ENCODE peak calls at places on chromosomes 12 and 14, in ten cellular contexts. H, G, A, C, W, D, L, K, S and E are unnamed samples.

GRCh38 chr12:89225401-89225800 is 126.9 kb downstream of the DUSP6 start:
- DNase-seq in H (peak), G (peak), A (no peak), C (no peak), W (peak), D (no peak), L (peak), K (peak), S (no peak), E (no peak)

GRCh38 chr12:109724321-109724892 is 10.8 kb downstream of the FAM222A start:
- DNase-seq in H (no peak), G (no peak), A (no peak), C (no peak), W (no peak), D (no peak), L (no peak), K (no peak), S (no peak), E (no peak)

GRCh38 chr14:57987051-57987450 is 121.2 kb upstream of the SLC35F4 start:
- DNase-seq in H (no peak), G (no peak), A (no peak), C (no peak), W (peak), D (no peak), L (no peak), K (no peak), S (no peak), E (no peak)

GRCh38 chr12:49369723-49370145 is 2.5 kb downstream of the SPATS2 start:
- DNase-seq in H (peak), G (no peak), A (peak), C (peak), W (peak), D (no peak), L (peak), K (no peak), S (peak), E (no peak)

GRCh38 chr12:67663121-67663520 is 14.6 kb downstream of the DYRK2 start:
- DNase-seq in H (peak), G (no peak), A (no peak), C (no peak), W (no peak), D (no peak), L (peak), K (no peak), S (no peak), E (no peak)

GRCh38 chr14:73502017-73502619 is 11.4 kb downstream of the RIOX1 start:
- DNase-seq in H (peak), G (no peak), A (no peak), C (no peak), W (no peak), D (no peak), L (no peak), K (no peak), S (no peak), E (no peak)

GRCh38 chr12:25496098-25496587 is 56.9 kb downstream of the LMNTD1 start:
- DNase-seq in H (peak), G (no peak), A (no peak), C (no peak), W (no peak), D (no peak), L (peak), K (no peak), S (no peak), E (peak)

GRCh38 chr12:89273525-89273924 is 78.8 kb downstream of the DUSP6 start:
- DNase-seq in H (no peak), G (no peak), A (no peak), C (peak), W (no peak), D (no peak), L (no peak), K (no peak), S (no peak), E (no peak)

GRCh38 chr12:130973906-130974305 is 20.2 kb downstream of the ADGRD1 start:
- DNase-seq in H (no peak), G (no peak), A (no peak), C (no peak), W (no peak), D (no peak), L (no peak), K (no peak), S (no peak), E (no peak)

GRCh38 chr14:21724115-21724973 is 50.7 kb upstream of the OR4E1 start:
- DNase-seq in H (no peak), G (no peak), A (no peak), C (no peak), W (no peak), D (no peak), L (no peak), K (no peak), S (no peak), E (peak)

GRCh38 chr12:89166525-89166934 is 185.8 kb downstream of the DUSP6 start:
- DNase-seq in H (peak), G (no peak), A (no peak), C (peak), W (peak), D (no peak), L (peak), K (no peak), S (no peak), E (no peak)

GRCh38 chr12:122094735-122095561 is 16.4 kb downstream of the MLXIP start:
- DNase-seq in H (peak), G (no peak), A (no peak), C (no peak), W (no peak), D (no peak), L (peak), K (no peak), S (no peak), E (no peak)

GRCh38 chr12:122097641-122098364 is 19.2 kb downstream of the MLXIP start:
- DNase-seq in H (peak), G (no peak), A (peak), C (no peak), W (peak), D (no peak), L (peak), K (no peak), S (no peak), E (no peak)

GRCh38 chr12:122094261-122094734 is 15.7 kb downstream of the MLXIP start:
- DNase-seq in H (no peak), G (no peak), A (no peak), C (no peak), W (no peak), D (no peak), L (no peak), K (no peak), S (no peak), E (no peak)

GRCh38 chr12:122096591-122097149 is 18.1 kb downstream of the MLXIP start:
- DNase-seq in H (peak), G (peak), A (no peak), C (no peak), W (no peak), D (no peak), L (peak), K (no peak), S (no peak), E (no peak)

DNA sequence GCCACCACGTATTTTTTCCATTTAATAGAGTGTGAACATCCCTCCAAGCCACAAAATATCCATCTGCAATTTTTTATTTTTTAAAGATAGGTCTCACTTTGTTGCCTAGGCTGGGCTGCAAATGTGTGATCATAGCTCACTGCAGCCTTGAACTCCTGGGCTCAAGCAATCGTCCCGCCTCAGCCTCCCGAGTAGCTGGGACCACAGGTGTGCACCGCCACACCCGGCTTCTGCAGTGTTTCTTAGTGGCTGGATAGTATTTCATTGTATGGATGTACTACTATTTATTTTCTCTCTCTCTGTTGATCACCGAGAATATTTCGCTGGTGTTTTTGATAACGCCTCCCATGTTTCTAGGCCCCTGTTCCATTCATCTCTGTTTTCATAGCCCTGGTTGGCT is 17.5 kb downstream of the MLXIP start:
- DNase-seq in H (no peak), G (no peak), A (no peak), C (no peak), W (no peak), D (no peak), L (no peak), K (no peak), S (no peak), E (no peak)
- H3K9ac ChIP-seq in H (no peak), G (peak), A (no peak), C (no peak), W (no peak), D (no peak), L (no peak), K (no peak), S (no peak), E (no peak)

GRCh38 chr14:93019367-93019843 is 96.3 kb downstream of the ITPK1 start:
- DNase-seq in H (no peak), G (no peak), A (peak), C (no peak), W (no peak), D (no peak), L (no peak), K (no peak), S (no peak), E (no peak)
- H3K27ac ChIP-seq in H (no peak), G (no peak), A (peak), C (no peak), W (no peak), D (no peak), L (no peak), K (no peak), S (no peak), E (no peak)

GRCh38 chr14:67738740-67739504 is 37.2 kb downstream of the RDH12 start:
- DNase-seq in H (peak), G (peak), A (peak), C (no peak), W (peak), D (no peak), L (peak), K (peak), S (no peak), E (peak)
- H3K9ac ChIP-seq in H (no peak), G (no peak), A (peak), C (no peak), W (peak), D (no peak), L (no peak), K (no peak), S (no peak), E (no peak)

GRCh38 chr14:39433452-39433813 is 1.2 kb upstream of the FBXO33 start:
- DNase-seq in H (no peak), G (no peak), A (no peak), C (no peak), W (no peak), D (no peak), L (no peak), K (no peak), S (no peak), E (no peak)

GRCh38 chr14:39432179-39432618 is at the start of gene FBXO33:
- DNase-seq in H (peak), G (peak), A (peak), C (peak), W (peak), D (peak), L (peak), K (peak), S (peak), E (peak)

GRCh38 chr14:39432619-39433451 is 602 bp upstream of the FBXO33 start:
- DNase-seq in H (peak), G (no peak), A (peak), C (peak), W (peak), D (peak), L (peak), K (peak), S (peak), E (no peak)

GRCh38 chr14:39435241-39435640 is 3.0 kb upstream of the FBXO33 start:
- DNase-seq in H (no peak), G (no peak), A (no peak), C (no peak), W (no peak), D (no peak), L (no peak), K (no peak), S (no peak), E (no peak)

GRCh38 chr14:39434401-39434800 is 2.2 kb upstream of the FBXO33 start:
- DNase-seq in H (no peak), G (no peak), A (no peak), C (no peak), W (peak), D (no peak), L (peak), K (no peak), S (no peak), E (no peak)
- H3K27ac ChIP-seq in H (no peak), G (no peak), A (no peak), C (no peak), W (no peak), D (no peak), L (no peak), K (no peak), S (no peak), E (no peak)